ENCODE peak calls at places on chromosomes 4 and X, in four cellular contexts. Y is GM12878, L is K562, Z is GM12891. C is an unnamed sample.

GRCh38 chrX:130504019-130504418 is 102.2 kb downstream of the RBMX2 start:
- DNase-seq in Y (no peak), L (no peak), Z (no peak), C (no peak)

GRCh38 chr4:52640808-52641595 is 18.1 kb downstream of the USP46 start:
- DNase-seq in Y (no peak), L (no peak), Z (no peak), C (no peak)

GRCh38 chr4:88195666-88196365 is 37.4 kb upstream of the ABCG2 start:
- DNase-seq in Y (no peak), L (no peak), Z (no peak), C (no peak)

GRCh38 chr4:52263612-52264011 is 212.5 kb downstream of the SPATA18 start:
- DNase-seq in Y (no peak), L (no peak), Z (no peak), C (no peak)

GRCh38 chr4:2824329-2825183 is 19.1 kb upstream of the ADD1 start:
- DNase-seq in Y (no peak), L (no peak), Z (no peak), C (no peak)

GRCh38 chr4:156931267-156931666 is 40.3 kb downstream of the PDGFC start:
- DNase-seq in Y (no peak), L (no peak), Z (no peak), C (no peak)

GRCh38 chr4:150235795-150236385 is 157.6 kb downstream of the DCLK2 start:
- DNase-seq in Y (no peak), L (no peak), Z (no peak), C (no peak)

GRCh38 chr4:186728631-186729271 is 5.1 kb upstream of the FAT1 start:
- DNase-seq in Y (no peak), L (no peak), Z (no peak), C (no peak)

GRCh38 chr4:98720871-98721480 is 62.6 kb upstream of the TSPAN5 start:
- DNase-seq in Y (no peak), L (no peak), Z (no peak), C (no peak)
- TF ChIP-seq SPI1 in Y (no peak), L (no peak), Z (no peak), C (no peak)

GRCh38 chr4:185311113-185311888 is 84.4 kb downstream of the LRP2BP start:
- DNase-seq in Y (peak; percentile 53), L (no peak), Z (peak; percentile 14), C (no peak)
- TF ChIP-seq SPI1 in Y (no peak), L (no peak), Z (peak; percentile 0), C (no peak)

DNA sequence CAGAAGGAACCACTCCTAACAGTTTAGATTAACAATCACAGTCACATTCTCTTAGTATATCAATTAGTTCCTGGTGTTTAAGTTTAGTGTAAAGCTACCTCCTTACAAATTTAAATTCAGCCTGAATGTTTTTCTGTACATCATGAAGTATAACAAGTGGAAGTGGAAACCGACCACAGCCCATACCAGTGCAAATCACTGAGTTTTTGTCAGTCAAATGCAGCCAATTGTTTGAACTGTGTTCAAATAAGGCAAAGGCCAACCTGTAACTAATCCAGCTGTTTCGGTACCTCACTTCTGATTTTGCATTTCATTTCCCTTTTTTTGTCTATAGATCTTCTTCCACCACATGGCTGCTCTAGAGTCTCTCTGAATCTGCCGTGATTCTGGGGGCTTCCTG is 1215.3 kb downstream of the PCDH18 start:
- DNase-seq in Y (no peak), L (no peak), Z (no peak), C (no peak)
- TF ChIP-seq SPI1 in Y (peak; percentile 9), L (no peak), Z (no peak), C (no peak)

GRCh38 chr4:182175788-182176519 is 67.2 kb upstream of the TENM3 start:
- DNase-seq in Y (no peak), L (no peak), Z (no peak), C (no peak)

GRCh38 chr4:182177166-182177565 is 66.0 kb upstream of the TENM3 start:
- DNase-seq in Y (no peak), L (no peak), Z (no peak), C (no peak)

GRCh38 chr4:182179751-182180150 is 63.5 kb upstream of the TENM3 start:
- DNase-seq in Y (no peak), L (no peak), Z (no peak), C (no peak)

GRCh38 chr4:182174979-182175378 is 68.2 kb upstream of the TENM3 start:
- DNase-seq in Y (no peak), L (no peak), Z (no peak), C (no peak)

DNA sequence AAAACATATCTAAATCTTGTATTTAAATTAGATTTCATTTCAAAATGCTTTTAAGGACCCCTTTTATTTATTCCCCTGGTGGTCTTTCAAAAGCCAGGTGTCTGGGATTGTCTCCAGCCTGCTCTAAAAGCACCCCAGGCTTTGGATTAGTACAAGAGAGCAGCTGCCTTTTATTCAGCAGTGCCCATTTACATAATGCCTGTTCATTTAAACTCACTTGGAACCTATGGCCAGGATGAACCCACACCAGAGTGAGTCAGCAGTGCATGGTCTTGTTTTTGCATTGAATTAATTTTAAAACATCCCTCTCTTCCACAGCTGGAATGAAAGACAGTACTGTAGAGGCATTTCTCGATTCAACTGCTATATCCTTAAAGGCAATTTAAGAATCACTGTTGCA is 64.1 kb upstream of the TENM3 start:
- DNase-seq in Y (no peak), L (no peak), Z (no peak), C (no peak)
- TF ChIP-seq SPI1 in Y (no peak), L (no peak), Z (no peak), C (no peak)

C was measured in HL-60.